ENCODE peak calls at places on chromosomes 5 and 9, in ten cellular contexts. G, C, P, B, S, T, E, Q, Y and X are unnamed samples.

GRCh38 chr5:87020099-87020934 is 247.4 kb upstream of the RASA1 start:
- DNase-seq in G (no peak), E (peak), T (no peak), P (no peak), C (no peak), B (peak), S (peak), Y (peak), Q (peak), X (peak)

GRCh38 chr9:81562221-81563019 is 126.9 kb downstream of the TLE1 start:
- DNase-seq in S (no peak), P (no peak), E (no peak), T (no peak), Q (no peak), Y (peak), G (no peak), C (no peak), B (peak), X (no peak)

GRCh38 chr5:56314536-56314935 is 81.4 kb upstream of the ANKRD55 start:
- DNase-seq in T (peak), Q (no peak), Y (no peak), P (no peak), G (no peak), S (no peak), C (no peak), E (peak), B (peak), X (no peak)

GRCh38 chr5:179367491-179367890 is 22.2 kb upstream of the ADAMTS2 start:
- DNase-seq in T (no peak), Y (no peak), C (no peak), E (no peak), P (no peak), G (no peak), Q (no peak), B (no peak), S (no peak), X (no peak)

GRCh38 chr5:10690460-10690859 is 70.6 kb downstream of the DAP start:
- DNase-seq in Q (no peak), C (no peak), B (no peak), P (no peak), E (no peak), S (no peak), G (no peak), T (no peak), Y (no peak), X (no peak)

GRCh38 chr5:136518814-136519213 is 153.5 kb upstream of the TRPC7 start:
- DNase-seq in G (no peak), T (no peak), Y (no peak), B (peak), P (no peak), S (no peak), E (no peak), C (no peak), Q (no peak), X (no peak)

GRCh38 chr9:38141751-38142150 is 72.7 kb upstream of the SHB start:
- DNase-seq in B (peak), T (no peak), S (no peak), P (no peak), E (peak), C (no peak), Q (no peak), Y (peak), G (no peak), X (no peak)

GRCh38 chr5:157148734-157149615 is 6.3 kb upstream of the MED7 start:
- DNase-seq in T (peak), Q (peak), B (peak), G (peak), C (peak), P (peak), S (peak), Y (peak), E (peak), X (no peak)

GRCh38 chr5:150122158-150122510 is 33.5 kb downstream of the PDGFRB start:
- DNase-seq in E (peak), Y (no peak), Q (no peak), C (no peak), T (peak), B (peak), G (no peak), S (no peak), P (no peak), X (no peak)

GRCh38 chr5:56164371-56164770 is 68.8 kb downstream of the ANKRD55 start:
- DNase-seq in T (no peak), B (no peak), S (peak), P (no peak), Y (peak), Q (peak), G (no peak), C (no peak), E (no peak), X (peak)

GRCh38 chr9:12699529-12699928 is 6.3 kb downstream of the TYRP1 start:
- DNase-seq in Y (peak), P (no peak), Q (no peak), T (no peak), B (peak), G (no peak), S (no peak), C (no peak), E (no peak), X (no peak)

GRCh38 chr9:20623021-20623747 is 885 bp upstream of the MLLT3 start:
- DNase-seq in Y (no peak), T (peak), C (peak), B (peak), E (peak), Q (peak), S (peak), G (peak), P (peak), X (peak)

GRCh38 chr5:150057996-150058395 is 28.4 kb downstream of the CSF1R start:
- DNase-seq in Q (no peak), G (no peak), T (no peak), E (no peak), Y (no peak), B (peak), C (no peak), S (no peak), P (no peak), X (no peak)

GRCh38 chr5:157761690-157762611 is 18.4 kb downstream of the LSM11 start:
- DNase-seq in P (no peak), E (peak), T (no peak), B (peak), Y (peak), C (no peak), G (no peak), Q (peak), S (no peak), X (no peak)

GRCh38 chr5:492314-492893 is 31.8 kb downstream of the SLC9A3 start:
- DNase-seq in G (no peak), Q (no peak), P (no peak), Y (no peak), S (no peak), B (no peak), C (no peak), E (no peak), T (no peak), X (no peak)

GRCh38 chr5:134133213-134133994 is 18.9 kb downstream of the TCF7 start:
- DNase-seq in Q (no peak), B (no peak), C (no peak), S (no peak), Y (no peak), G (no peak), E (no peak), P (no peak), T (peak), X (no peak)

GRCh38 chr5:180813418-180813817 is 10.8 kb upstream of the MGAT1 start:
- DNase-seq in Q (no peak), S (no peak), C (no peak), B (no peak), E (no peak), P (no peak), G (no peak), Y (no peak), T (no peak), X (no peak)

GRCh38 chr5:53490747-53491146 is 10.3 kb downstream of the FST start:
- DNase-seq in T (no peak), Q (no peak), Y (peak), E (no peak), P (no peak), C (no peak), G (no peak), S (no peak), B (peak), X (no peak)

GRCh38 chr5:74109344-74109743 is 483.3 kb downstream of the ARHGEF28 start:
- DNase-seq in G (no peak), B (no peak), Q (no peak), P (no peak), Y (no peak), E (no peak), S (no peak), T (no peak), C (no peak), X (no peak)

GRCh38 chr5:138981131-138981530 is 106.0 kb upstream of the LRRTM2 start:
- DNase-seq in E (no peak), Q (no peak), S (no peak), B (peak), Y (peak), T (no peak), P (no peak), G (no peak), C (no peak), X (no peak)

GRCh38 chr5:27491746-27492439 is 453.5 kb upstream of the CDH9 start:
- DNase-seq in Q (no peak), B (no peak), T (no peak), C (no peak), P (no peak), E (no peak), G (no peak), Y (no peak), S (no peak), X (no peak)

GRCh38 chr5:3268760-3269330 is 326.8 kb upstream of the IRX1 start:
- DNase-seq in Q (no peak), E (no peak), P (no peak), Y (no peak), G (no peak), T (no peak), B (no peak), S (no peak), C (no peak), X (no peak)

GRCh38 chr9:112334319-112334828 is 955 bp upstream of the PTBP3 start:
- DNase-seq in E (peak), P (no peak), C (peak), Q (peak), B (peak), T (no peak), G (peak), S (no peak), Y (peak), X (no peak)

GRCh38 chr5:12934722-12935121 is 1009.8 kb downstream of the DNAH5 start:
- DNase-seq in P (no peak), Y (no peak), G (no peak), C (no peak), T (no peak), B (no peak), Q (no peak), S (no peak), E (no peak), X (no peak)

GRCh38 chr5:73180561-73180960 is 7.6 kb downstream of the TMEM174 start:
- DNase-seq in Q (no peak), B (no peak), C (no peak), T (no peak), G (no peak), S (no peak), E (no peak), Y (no peak), P (no peak), X (no peak)

GRCh38 chr9:129069825-129070473 is 11.0 kb upstream of the DOLPP1 start:
- DNase-seq in B (no peak), T (no peak), P (no peak), S (no peak), Y (no peak), Q (no peak), E (no peak), C (no peak), G (no peak), X (no peak)

GRCh38 chr9:115923410-115923809 is 230.2 kb upstream of the PAPPA start:
- DNase-seq in Y (no peak), B (no peak), S (no peak), E (no peak), G (no peak), Q (no peak), T (no peak), C (no peak), P (no peak), X (no peak)

GRCh38 chr5:11177993-11178711 is 417.1 kb upstream of the DAP start:
- DNase-seq in P (no peak), B (peak), T (no peak), Q (no peak), C (no peak), E (no peak), S (no peak), Y (no peak), G (no peak), X (no peak)

GRCh38 chr9:89555426-89556375 is 49.1 kb upstream of the GADD45G start:
- DNase-seq in Y (no peak), B (no peak), Q (no peak), C (no peak), T (no peak), G (no peak), S (no peak), P (no peak), E (peak), X (no peak)

GRCh38 chr5:142201471-142201887 is 92.9 kb downstream of the NDFIP1 start:
- DNase-seq in Q (no peak), E (no peak), S (no peak), G (no peak), Y (peak), P (no peak), B (peak), T (no peak), C (no peak), X (no peak)

GRCh38 chr9:101271102-101271501 is 113.7 kb downstream of the BAAT start:
- DNase-seq in Q (peak), S (no peak), B (no peak), Y (no peak), E (no peak), T (no peak), C (no peak), P (no peak), G (no peak), X (no peak)

GRCh38 chr9:95138474-95138873 is 179.0 kb downstream of the FANCC start:
- DNase-seq in E (no peak), S (no peak), C (no peak), B (no peak), Q (no peak), T (peak), Y (no peak), P (peak), G (no peak), X (no peak)

GRCh38 chr5:128475693-128476092 is 62.4 kb downstream of the FBN2 start:
- DNase-seq in G (no peak), Y (no peak), P (no peak), Q (no peak), E (no peak), C (no peak), B (no peak), S (no peak), T (no peak), X (no peak)

GRCh38 chr5:112253478-112254250 is 165.4 kb downstream of the EPB41L4A start:
- DNase-seq in Y (peak), P (no peak), C (no peak), S (no peak), T (no peak), G (no peak), Q (no peak), B (peak), E (no peak), X (no peak)